ENCODE peak calls at places on chromosomes 5 and 9, in nine cellular contexts. One of them, this sample, is unnamed. For H3K4me1, the result is how much of the 10 kb centered on the place peaks cover.

GRCh38 chr5:120358949-120359348 is 105.2 kb upstream of the PRR16 start:
- DNase-seq in sigmoid colon: no peak
- DNase-seq in ovary: no peak
- DNase-seq in A549: no peak
- DNase-seq in transverse colon: no peak
- DNase-seq in H1: no peak
- DNase-seq in tibial nerve: no peak
- DNase-seq in stomach: no peak
- DNase-seq in HepG2: no peak
- DNase-seq in this sample: no peak

GRCh38 chr5:177440211-177440989 is 6.2 kb upstream of the PRR7 start:
- DNase-seq in H1: no peak
- DNase-seq in sigmoid colon: no peak
- DNase-seq in HepG2: no peak
- DNase-seq in transverse colon: no peak
- DNase-seq in tibial nerve: no peak
- DNase-seq in ovary: no peak
- DNase-seq in A549: no peak
- DNase-seq in stomach: no peak
- DNase-seq in this sample: no peak

GRCh38 chr5:1311443-1312055 is 16.7 kb upstream of the TERT start:
- DNase-seq in sigmoid colon: no peak
- DNase-seq in transverse colon: no peak
- DNase-seq in A549: no peak
- DNase-seq in ovary: peak
- DNase-seq in H1: no peak
- DNase-seq in stomach: no peak
- DNase-seq in HepG2: no peak
- DNase-seq in tibial nerve: no peak
- DNase-seq in this sample: no peak

GRCh38 chr9:92278117-92278516 is 15.4 kb downstream of the IARS1 start:
- DNase-seq in HepG2: no peak
- DNase-seq in A549: no peak
- DNase-seq in tibial nerve: no peak
- DNase-seq in transverse colon: no peak
- DNase-seq in sigmoid colon: no peak
- DNase-seq in H1: no peak
- DNase-seq in stomach: no peak
- DNase-seq in ovary: no peak
- DNase-seq in this sample: no peak

GRCh38 chr5:1751026-1751863 is 48.4 kb downstream of the MRPL36 start:
- DNase-seq in ovary: no peak
- DNase-seq in HepG2: no peak
- DNase-seq in A549: no peak
- DNase-seq in transverse colon: no peak
- DNase-seq in stomach: no peak
- DNase-seq in tibial nerve: peak
- DNase-seq in H1: no peak
- DNase-seq in sigmoid colon: peak
- DNase-seq in this sample: no peak

GRCh38 chr5:10354048-10354872 is 765 bp downstream of the MARCHF6 start:
- DNase-seq in sigmoid colon: peak
- DNase-seq in stomach: peak
- DNase-seq in H1: no peak
- DNase-seq in transverse colon: peak
- DNase-seq in HepG2: peak
- DNase-seq in tibial nerve: no peak
- DNase-seq in A549: peak
- DNase-seq in ovary: peak
- DNase-seq in this sample: no peak

GRCh38 chr5:59107692-59108091 is 524.8 kb downstream of the RAB3C start:
- DNase-seq in sigmoid colon: no peak
- DNase-seq in tibial nerve: no peak
- DNase-seq in stomach: peak
- DNase-seq in A549: no peak
- DNase-seq in ovary: no peak
- DNase-seq in transverse colon: no peak
- DNase-seq in HepG2: no peak
- DNase-seq in H1: no peak
- DNase-seq in this sample: no peak

GRCh38 chr9:37053684-37054512 is 19.8 kb upstream of the PAX5 start:
- DNase-seq in tibial nerve: no peak
- DNase-seq in A549: no peak
- DNase-seq in transverse colon: no peak
- DNase-seq in H1: no peak
- DNase-seq in ovary: no peak
- DNase-seq in stomach: no peak
- DNase-seq in HepG2: no peak
- DNase-seq in sigmoid colon: no peak
- DNase-seq in this sample: no peak

GRCh38 chr5:106380736-106381135 is 1290.0 kb downstream of the EFNA5 start:
- DNase-seq in sigmoid colon: no peak
- DNase-seq in stomach: no peak
- DNase-seq in tibial nerve: no peak
- DNase-seq in H1: no peak
- DNase-seq in A549: no peak
- DNase-seq in transverse colon: no peak
- DNase-seq in ovary: no peak
- DNase-seq in HepG2: no peak
- DNase-seq in this sample: no peak

GRCh38 chr9:70594546-70594945 is 180.1 kb upstream of the KLF9 start:
- DNase-seq in tibial nerve: no peak
- DNase-seq in stomach: no peak
- DNase-seq in A549: no peak
- DNase-seq in sigmoid colon: no peak
- DNase-seq in transverse colon: no peak
- DNase-seq in H1: no peak
- DNase-seq in ovary: no peak
- DNase-seq in HepG2: no peak
- DNase-seq in this sample: no peak

GRCh38 chr9:97419315-97419867 is 7.5 kb downstream of the TDRD7 start:
- DNase-seq in HepG2: peak
- DNase-seq in transverse colon: no peak
- DNase-seq in ovary: no peak
- DNase-seq in tibial nerve: no peak
- DNase-seq in sigmoid colon: no peak
- DNase-seq in stomach: no peak
- DNase-seq in A549: no peak
- DNase-seq in H1: no peak
- DNase-seq in this sample: no peak

GRCh38 chr9:71929223-71929622 is 17.8 kb downstream of the C9orf85 start:
- DNase-seq in HepG2: no peak
- DNase-seq in ovary: no peak
- DNase-seq in transverse colon: no peak
- DNase-seq in sigmoid colon: no peak
- DNase-seq in H1: no peak
- DNase-seq in tibial nerve: no peak
- DNase-seq in stomach: no peak
- DNase-seq in A549: no peak
- DNase-seq in this sample: no peak

GRCh38 chr5:22649076-22649475 is 204.1 kb downstream of the CDH12 start:
- DNase-seq in tibial nerve: no peak
- DNase-seq in ovary: no peak
- DNase-seq in sigmoid colon: no peak
- DNase-seq in transverse colon: no peak
- DNase-seq in HepG2: no peak
- DNase-seq in H1: no peak
- DNase-seq in A549: no peak
- DNase-seq in stomach: peak
- DNase-seq in this sample: no peak

GRCh38 chr9:135079676-135080075 is 7.8 kb upstream of the OLFM1 start:
- DNase-seq in ovary: no peak
- DNase-seq in sigmoid colon: peak
- DNase-seq in A549: no peak
- DNase-seq in tibial nerve: no peak
- DNase-seq in transverse colon: peak
- DNase-seq in HepG2: no peak
- DNase-seq in stomach: peak
- DNase-seq in H1: no peak
- DNase-seq in this sample: no peak

GRCh38 chr9:91001146-91001611 is 199.6 kb downstream of the SYK start:
- DNase-seq in H1: no peak
- DNase-seq in transverse colon: no peak
- DNase-seq in ovary: no peak
- DNase-seq in HepG2: no peak
- DNase-seq in stomach: peak
- DNase-seq in sigmoid colon: no peak
- DNase-seq in tibial nerve: no peak
- DNase-seq in A549: peak
- DNase-seq in this sample: peak

GRCh38 chr5:103780794-103781193 is 218.2 kb upstream of the NUDT12 start:
- DNase-seq in HepG2: no peak
- DNase-seq in sigmoid colon: no peak
- DNase-seq in H1: no peak
- DNase-seq in A549: no peak
- DNase-seq in ovary: no peak
- DNase-seq in tibial nerve: no peak
- DNase-seq in stomach: no peak
- DNase-seq in transverse colon: no peak
- DNase-seq in this sample: no peak

GRCh38 chr9:125484632-125485282 is 222.3 kb downstream of the MAPKAP1 start:
- DNase-seq in tibial nerve: no peak
- DNase-seq in stomach: no peak
- DNase-seq in sigmoid colon: peak
- DNase-seq in HepG2: no peak
- DNase-seq in ovary: no peak
- DNase-seq in transverse colon: no peak
- DNase-seq in A549: no peak
- DNase-seq in H1: no peak
- DNase-seq in this sample: no peak

GRCh38 chr9:37144762-37145161 is 24.4 kb downstream of the ZCCHC7 start:
- DNase-seq in tibial nerve: no peak
- DNase-seq in sigmoid colon: no peak
- DNase-seq in stomach: no peak
- DNase-seq in HepG2: peak
- DNase-seq in H1: no peak
- DNase-seq in A549: no peak
- DNase-seq in ovary: no peak
- DNase-seq in transverse colon: no peak
- DNase-seq in this sample: no peak

GRCh38 chr5:116576043-116576713 is 1.6 kb upstream of the SEMA6A start:
- DNase-seq in transverse colon: peak
- DNase-seq in H1: peak
- DNase-seq in tibial nerve: no peak
- DNase-seq in sigmoid colon: peak
- DNase-seq in stomach: peak
- DNase-seq in ovary: peak
- DNase-seq in HepG2: peak
- DNase-seq in A549: peak
- DNase-seq in this sample: peak
- TF ChIP-seq EP300 in transverse colon: no peak
- TF ChIP-seq EP300 in H1: no peak
- TF ChIP-seq EP300 in tibial nerve: no peak
- TF ChIP-seq EP300 in sigmoid colon: no peak
- TF ChIP-seq EP300 in stomach: no peak
- TF ChIP-seq EP300 in ovary: no peak
- TF ChIP-seq EP300 in HepG2: no peak
- TF ChIP-seq EP300 in A549: no peak
- TF ChIP-seq EP300 in this sample: no peak

GRCh38 chr5:122315511-122315910 is 3.5 kb downstream of the SNCAIP start:
- DNase-seq in tibial nerve: no peak
- DNase-seq in HepG2: no peak
- DNase-seq in stomach: no peak
- DNase-seq in transverse colon: no peak
- DNase-seq in A549: no peak
- DNase-seq in H1: no peak
- DNase-seq in ovary: no peak
- DNase-seq in sigmoid colon: no peak
- DNase-seq in this sample: no peak
- H3K4me1 ChIP-seq in tibial nerve: under half
- H3K4me1 ChIP-seq in HepG2: under half
- H3K4me1 ChIP-seq in stomach: under half
- H3K4me1 ChIP-seq in transverse colon: under half
- H3K4me1 ChIP-seq in A549: under half
- H3K4me1 ChIP-seq in H1: under half
- H3K4me1 ChIP-seq in ovary: under half
- H3K4me1 ChIP-seq in sigmoid colon: under half
- H3K4me1 ChIP-seq in this sample: under half

DNA sequence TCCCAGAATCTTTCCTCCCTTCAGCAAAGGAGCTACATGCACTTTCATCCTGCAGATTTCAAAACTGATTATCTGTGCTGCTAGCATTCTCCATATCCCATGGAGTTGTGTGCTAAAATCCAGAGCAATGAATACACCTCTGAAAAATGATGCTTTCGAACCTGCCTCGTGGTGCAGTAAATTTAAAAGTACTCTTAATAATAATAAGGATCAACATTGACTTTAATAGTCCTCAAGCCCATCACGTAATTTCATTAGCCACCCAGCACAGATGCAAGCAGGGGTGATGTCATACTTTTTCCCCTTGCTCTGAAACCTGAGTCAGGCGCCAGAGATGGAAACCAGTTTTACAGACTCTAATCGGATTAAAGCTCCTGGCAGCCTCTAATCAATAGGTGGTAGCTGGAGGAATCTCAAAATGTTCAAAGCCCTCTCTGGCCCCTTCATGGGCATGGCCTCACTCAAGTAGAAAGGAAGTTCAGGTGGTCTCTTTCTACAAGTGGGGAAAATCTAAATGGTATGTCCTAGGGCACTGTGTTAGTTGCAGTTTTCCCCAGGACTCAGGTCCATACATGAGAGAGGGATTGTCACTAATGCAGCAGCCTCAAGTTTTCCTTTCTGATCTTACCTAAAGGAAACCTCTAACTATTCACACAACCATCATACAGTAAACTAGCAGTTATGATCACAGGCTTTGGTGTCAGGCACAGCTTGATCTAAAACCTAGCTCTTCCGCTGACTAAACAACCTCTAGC is 221.5 kb upstream of the SLC30A5 start:
- DNase-seq in tibial nerve: no peak
- DNase-seq in transverse colon: no peak
- DNase-seq in H1: no peak
- DNase-seq in stomach: no peak
- DNase-seq in ovary: no peak
- DNase-seq in A549: no peak
- DNase-seq in sigmoid colon: no peak
- DNase-seq in HepG2: no peak
- DNase-seq in this sample: peak
- TF ChIP-seq EP300 in tibial nerve: no peak
- TF ChIP-seq EP300 in transverse colon: no peak
- TF ChIP-seq EP300 in H1: no peak
- TF ChIP-seq EP300 in stomach: no peak
- TF ChIP-seq EP300 in ovary: no peak
- TF ChIP-seq EP300 in A549: no peak
- TF ChIP-seq EP300 in sigmoid colon: no peak
- TF ChIP-seq EP300 in HepG2: no peak
- TF ChIP-seq EP300 in this sample: peak

DNA sequence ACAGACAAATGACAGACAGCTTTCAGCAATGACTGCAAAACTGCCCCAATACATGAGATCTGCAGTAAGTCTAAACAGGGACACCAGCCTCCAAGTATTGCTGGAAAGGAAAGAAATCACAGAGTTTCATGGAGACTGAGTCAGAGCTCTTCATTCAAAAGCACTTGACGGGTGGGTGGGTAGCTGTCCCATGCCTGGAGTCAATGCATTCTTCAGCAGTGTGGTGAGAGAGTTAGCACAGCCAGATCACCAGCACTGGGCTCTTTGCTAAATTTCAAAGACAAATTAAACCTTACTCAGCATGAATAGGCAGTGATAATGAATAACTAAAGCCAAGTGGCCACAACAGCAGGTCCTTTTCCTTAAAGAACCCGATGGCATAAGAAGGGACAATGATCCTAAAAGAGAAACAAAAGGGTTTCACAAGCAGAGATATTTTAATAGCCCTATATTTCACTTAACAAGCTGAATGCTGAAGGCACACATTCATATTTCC is 192.4 kb downstream of the ACTL7B start:
- DNase-seq in tibial nerve: no peak
- DNase-seq in A549: no peak
- DNase-seq in stomach: no peak
- DNase-seq in sigmoid colon: no peak
- DNase-seq in transverse colon: no peak
- DNase-seq in ovary: no peak
- DNase-seq in H1: no peak
- DNase-seq in HepG2: no peak
- DNase-seq in this sample: no peak
- H3K4me1 ChIP-seq in tibial nerve: under half
- H3K4me1 ChIP-seq in A549: under half
- H3K4me1 ChIP-seq in stomach: under half
- H3K4me1 ChIP-seq in sigmoid colon: under half
- H3K4me1 ChIP-seq in transverse colon: under half
- H3K4me1 ChIP-seq in ovary: under half
- H3K4me1 ChIP-seq in H1: under half
- H3K4me1 ChIP-seq in HepG2: under half
- H3K4me1 ChIP-seq in this sample: under half